ENCODE peak calls at places on chromosome 18, in seven cellular contexts. I is effector memory CD8-positive, alpha-beta T cell; N is GM10248; H is NCI-H1092 treated with DMSO at 0.1 percent for 48 hours; C is NCI-H510A treated with DMSO at 0.1 percent for 48 hours; W is left ventricle myocardium superior; K is globus pallidus. G is an unnamed sample.

GRCh38 chr18:36662000-36662399 is 166.8 kb downstream of the TPGS2 start:
- DNase-seq in I (no peak), N (no peak), H (no peak), C (peak; percentile 17), W (no peak), K (no peak), G (no peak)

GRCh38 chr18:9263264-9263663 is 71.3 kb upstream of the TWSG1 start:
- DNase-seq in I (no peak), N (no peak), H (no peak), C (peak; percentile 16), W (no peak), K (no peak), G (no peak)

GRCh38 chr18:54223568-54224241 is 764 bp downstream of the MBD2 start:
- DNase-seq in I (peak; percentile 46), N (no peak), H (peak; percentile 59), C (peak; percentile 16), W (peak; percentile 50), K (peak; percentile 24), G (no peak)

GRCh38 chr18:12694032-12694431 is 8.5 kb downstream of the CEP76 start:
- DNase-seq in I (no peak), N (no peak), H (no peak), C (no peak), W (no peak), K (no peak), G (no peak)

GRCh38 chr18:11336241-11336640 is 186.9 kb upstream of the PIEZO2 start:
- DNase-seq in I (no peak), N (no peak), H (no peak), C (no peak), W (no peak), K (no peak), G (no peak)

GRCh38 chr18:34780856-34781255 is 70.8 kb downstream of the DTNA start:
- DNase-seq in I (no peak), N (no peak), H (no peak), C (no peak), W (no peak), K (no peak), G (no peak)

GRCh38 chr18:10490401-10491289 is 35.2 kb upstream of the NAPG start:
- DNase-seq in I (peak; percentile 32), N (peak; percentile 70), H (no peak), C (no peak), W (peak; percentile 43), K (peak; percentile 78), G (no peak)

GRCh38 chr18:52200891-52201663 is 138.9 kb upstream of the DCC start:
- DNase-seq in I (no peak), N (no peak), H (no peak), C (no peak), W (no peak), K (no peak), G (no peak)

GRCh38 chr18:36544036-36544725 is 246.7 kb downstream of the FHOD3 start:
- DNase-seq in I (no peak), N (no peak), H (peak; percentile 88), C (peak; percentile 67), W (peak; percentile 44), K (no peak), G (no peak)